ENCODE peak calls at places on chromosomes 7 and 10, in seven cellular contexts. One of them, this sample, is unnamed.

GRCh38 chr7:48992816-48993215 is 68.5 kb downstream of the CDC14C start:
- DNase-seq in astrocyte: peak; percentile 2
- DNase-seq in HCT116: no peak
- DNase-seq in fibroblast of lung: no peak
- DNase-seq in PC-3: no peak
- DNase-seq in DND-41: no peak
- DNase-seq in GM12878: no peak
- DNase-seq in this sample: no peak

GRCh38 chr10:93548376-93549071 is 17.9 kb upstream of the FFAR4 start:
- DNase-seq in astrocyte: no peak
- DNase-seq in HCT116: no peak
- DNase-seq in fibroblast of lung: peak; percentile 6
- DNase-seq in PC-3: peak; percentile 91
- DNase-seq in DND-41: no peak
- DNase-seq in GM12878: no peak
- DNase-seq in this sample: no peak

GRCh38 chr10:47028466-47028865 is 117.2 kb downstream of the PTPN20 start:
- DNase-seq in astrocyte: no peak
- DNase-seq in HCT116: no peak
- DNase-seq in fibroblast of lung: no peak
- DNase-seq in PC-3: no peak
- DNase-seq in DND-41: no peak
- DNase-seq in GM12878: no peak
- DNase-seq in this sample: no peak

GRCh38 chr10:14158575-14158974 is 172.1 kb downstream of the FRMD4A start:
- DNase-seq in astrocyte: no peak
- DNase-seq in HCT116: no peak
- DNase-seq in fibroblast of lung: no peak
- DNase-seq in PC-3: no peak
- DNase-seq in DND-41: no peak
- DNase-seq in GM12878: no peak
- DNase-seq in this sample: no peak

GRCh38 chr10:51918921-51919325 is 219.5 kb upstream of the CSTF2T start:
- DNase-seq in astrocyte: no peak
- DNase-seq in HCT116: no peak
- DNase-seq in fibroblast of lung: no peak
- DNase-seq in PC-3: no peak
- DNase-seq in DND-41: no peak
- DNase-seq in GM12878: no peak
- DNase-seq in this sample: no peak

GRCh38 chr10:80924063-80924952 is 386.6 kb downstream of the SH2D4B start:
- DNase-seq in astrocyte: peak; percentile 5
- DNase-seq in HCT116: peak; percentile 21
- DNase-seq in fibroblast of lung: peak; percentile 37
- DNase-seq in PC-3: peak; percentile 43
- DNase-seq in DND-41: peak; percentile 31
- DNase-seq in GM12878: no peak
- DNase-seq in this sample: peak; percentile 52

GRCh38 chr10:7406712-7407333 is 4.0 kb downstream of the SFMBT2 start:
- DNase-seq in astrocyte: no peak
- DNase-seq in HCT116: no peak
- DNase-seq in fibroblast of lung: peak; percentile 15
- DNase-seq in PC-3: no peak
- DNase-seq in DND-41: peak; percentile 36
- DNase-seq in GM12878: no peak
- DNase-seq in this sample: no peak

GRCh38 chr10:50421026-50421719 is 169.9 kb upstream of the ASAH2 start:
- DNase-seq in astrocyte: no peak
- DNase-seq in HCT116: no peak
- DNase-seq in fibroblast of lung: peak; percentile 38
- DNase-seq in PC-3: peak; percentile 91
- DNase-seq in DND-41: peak; percentile 9
- DNase-seq in GM12878: peak; percentile 72
- DNase-seq in this sample: peak; percentile 55

GRCh38 chr7:45576249-45576929 is 2.2 kb downstream of the ADCY1 start:
- DNase-seq in astrocyte: no peak
- DNase-seq in HCT116: no peak
- DNase-seq in fibroblast of lung: no peak
- DNase-seq in PC-3: no peak
- DNase-seq in DND-41: no peak
- DNase-seq in GM12878: no peak
- DNase-seq in this sample: no peak

GRCh38 chr10:59536151-59536550 is 173.5 kb downstream of the SLC16A9 start:
- DNase-seq in astrocyte: peak; percentile 86
- DNase-seq in HCT116: no peak
- DNase-seq in fibroblast of lung: peak; percentile 95
- DNase-seq in PC-3: peak; percentile 84
- DNase-seq in DND-41: no peak
- DNase-seq in GM12878: no peak
- DNase-seq in this sample: peak; percentile 89

GRCh38 chr10:7311256-7312178 is 99.3 kb downstream of the SFMBT2 start:
- DNase-seq in astrocyte: peak; percentile 84
- DNase-seq in HCT116: no peak
- DNase-seq in fibroblast of lung: no peak
- DNase-seq in PC-3: peak; percentile 89
- DNase-seq in DND-41: no peak
- DNase-seq in GM12878: no peak
- DNase-seq in this sample: no peak

GRCh38 chr7:151442776-151443496 is 3.0 kb upstream of the CRYGN start:
- DNase-seq in astrocyte: no peak
- DNase-seq in HCT116: no peak
- DNase-seq in fibroblast of lung: no peak
- DNase-seq in PC-3: no peak
- DNase-seq in DND-41: no peak
- DNase-seq in GM12878: no peak
- DNase-seq in this sample: no peak

GRCh38 chr7:129607471-129608120 is 3.9 kb upstream of the NRF1 start:
- DNase-seq in astrocyte: no peak
- DNase-seq in HCT116: no peak
- DNase-seq in fibroblast of lung: peak; percentile 29
- DNase-seq in PC-3: peak; percentile 59
- DNase-seq in DND-41: peak; percentile 50
- DNase-seq in GM12878: no peak
- DNase-seq in this sample: peak; percentile 62

GRCh38 chr7:47413526-47414341 is 168.2 kb downstream of the TNS3 start:
- DNase-seq in astrocyte: no peak
- DNase-seq in HCT116: no peak
- DNase-seq in fibroblast of lung: no peak
- DNase-seq in PC-3: no peak
- DNase-seq in DND-41: no peak
- DNase-seq in GM12878: no peak
- DNase-seq in this sample: no peak

GRCh38 chr10:60646966-60647796 is 131.1 kb upstream of the CDK1 start:
- DNase-seq in astrocyte: peak; percentile 33
- DNase-seq in HCT116: peak; percentile 48
- DNase-seq in fibroblast of lung: peak; percentile 79
- DNase-seq in PC-3: peak; percentile 98
- DNase-seq in DND-41: peak; percentile 31
- DNase-seq in GM12878: peak; percentile 17
- DNase-seq in this sample: peak; percentile 73

GRCh38 chr7:131057015-131057518 is 270.6 kb upstream of the MKLN1 start:
- DNase-seq in astrocyte: peak; percentile 92
- DNase-seq in HCT116: no peak
- DNase-seq in fibroblast of lung: peak; percentile 80
- DNase-seq in PC-3: no peak
- DNase-seq in DND-41: peak; percentile 66
- DNase-seq in GM12878: no peak
- DNase-seq in this sample: peak; percentile 41

GRCh38 chr7:69739182-69739581 is 140.9 kb downstream of the AUTS2 start:
- DNase-seq in astrocyte: no peak
- DNase-seq in HCT116: no peak
- DNase-seq in fibroblast of lung: no peak
- DNase-seq in PC-3: no peak
- DNase-seq in DND-41: peak; percentile 56
- DNase-seq in GM12878: peak; percentile 87
- DNase-seq in this sample: no peak

GRCh38 chr10:128493811-128494210 is 367.6 kb upstream of the MKI67 start:
- DNase-seq in astrocyte: no peak
- DNase-seq in HCT116: no peak
- DNase-seq in fibroblast of lung: no peak
- DNase-seq in PC-3: no peak
- DNase-seq in DND-41: no peak
- DNase-seq in GM12878: no peak
- DNase-seq in this sample: no peak

GRCh38 chr7:103573479-103574058 is 127.6 kb upstream of the SLC26A5 start:
- DNase-seq in astrocyte: peak; percentile 12
- DNase-seq in HCT116: peak; percentile 18
- DNase-seq in fibroblast of lung: peak; percentile 65
- DNase-seq in PC-3: peak; percentile 78
- DNase-seq in DND-41: no peak
- DNase-seq in GM12878: no peak
- DNase-seq in this sample: peak; percentile 41

GRCh38 chr10:52128056-52128683 is 185.9 kb upstream of the DKK1 start:
- DNase-seq in astrocyte: no peak
- DNase-seq in HCT116: no peak
- DNase-seq in fibroblast of lung: peak; percentile 3
- DNase-seq in PC-3: no peak
- DNase-seq in DND-41: no peak
- DNase-seq in GM12878: no peak
- DNase-seq in this sample: no peak

GRCh38 chr10:46522295-46523118 is 34.0 kb downstream of the GPRIN2 start:
- DNase-seq in astrocyte: no peak
- DNase-seq in HCT116: no peak
- DNase-seq in fibroblast of lung: no peak
- DNase-seq in PC-3: no peak
- DNase-seq in DND-41: no peak
- DNase-seq in GM12878: no peak
- DNase-seq in this sample: no peak

GRCh38 chr10:96896884-96897589 is 64.9 kb downstream of the LCOR start:
- DNase-seq in astrocyte: peak; percentile 13
- DNase-seq in HCT116: no peak
- DNase-seq in fibroblast of lung: no peak
- DNase-seq in PC-3: no peak
- DNase-seq in DND-41: no peak
- DNase-seq in GM12878: no peak
- DNase-seq in this sample: no peak

GRCh38 chr7:92020636-92021035 is 80.0 kb downstream of the AKAP9 start:
- DNase-seq in astrocyte: peak; percentile 27
- DNase-seq in HCT116: no peak
- DNase-seq in fibroblast of lung: no peak
- DNase-seq in PC-3: peak; percentile 39
- DNase-seq in DND-41: no peak
- DNase-seq in GM12878: no peak
- DNase-seq in this sample: peak; percentile 34

GRCh38 chr7:13099197-13099795 is 411.9 kb downstream of the ARL4A start:
- DNase-seq in astrocyte: peak; percentile 21
- DNase-seq in HCT116: no peak
- DNase-seq in fibroblast of lung: no peak
- DNase-seq in PC-3: peak; percentile 86
- DNase-seq in DND-41: no peak
- DNase-seq in GM12878: no peak
- DNase-seq in this sample: no peak

GRCh38 chr10:51141015-51141414 is 66.7 kb downstream of the PRKG1 start:
- DNase-seq in astrocyte: no peak
- DNase-seq in HCT116: no peak
- DNase-seq in fibroblast of lung: no peak
- DNase-seq in PC-3: no peak
- DNase-seq in DND-41: no peak
- DNase-seq in GM12878: no peak
- DNase-seq in this sample: no peak

GRCh38 chr7:74401137-74401859 is 52.4 kb upstream of the GTF2IRD1 start:
- DNase-seq in astrocyte: no peak
- DNase-seq in HCT116: peak; percentile 28
- DNase-seq in fibroblast of lung: peak; percentile 52
- DNase-seq in PC-3: peak; percentile 78
- DNase-seq in DND-41: peak; percentile 72
- DNase-seq in GM12878: no peak
- DNase-seq in this sample: peak; percentile 65

GRCh38 chr7:130902755-130903357 is 168.8 kb upstream of the KLF14 start:
- DNase-seq in astrocyte: no peak
- DNase-seq in HCT116: no peak
- DNase-seq in fibroblast of lung: no peak
- DNase-seq in PC-3: peak; percentile 20
- DNase-seq in DND-41: no peak
- DNase-seq in GM12878: no peak
- DNase-seq in this sample: no peak

GRCh38 chr7:16776053-16776452 is 22.5 kb downstream of the TSPAN13 start:
- DNase-seq in astrocyte: no peak
- DNase-seq in HCT116: no peak
- DNase-seq in fibroblast of lung: no peak
- DNase-seq in PC-3: no peak
- DNase-seq in DND-41: no peak
- DNase-seq in GM12878: no peak
- DNase-seq in this sample: no peak
- H3K4me1 ChIP-seq in astrocyte: no peaks in the 10 kb centered on the region
- H3K4me1 ChIP-seq in HCT116: no peaks in the 10 kb centered on the region
- H3K4me1 ChIP-seq in fibroblast of lung: no peaks in the 10 kb centered on the region
- H3K4me1 ChIP-seq in PC-3: peaks cover 7% of the 10 kb centered on the region
- H3K4me1 ChIP-seq in DND-41: no peaks in the 10 kb centered on the region
- H3K4me1 ChIP-seq in GM12878: no peaks in the 10 kb centered on the region
- H3K4me1 ChIP-seq in this sample: no peaks in the 10 kb centered on the region

DNA sequence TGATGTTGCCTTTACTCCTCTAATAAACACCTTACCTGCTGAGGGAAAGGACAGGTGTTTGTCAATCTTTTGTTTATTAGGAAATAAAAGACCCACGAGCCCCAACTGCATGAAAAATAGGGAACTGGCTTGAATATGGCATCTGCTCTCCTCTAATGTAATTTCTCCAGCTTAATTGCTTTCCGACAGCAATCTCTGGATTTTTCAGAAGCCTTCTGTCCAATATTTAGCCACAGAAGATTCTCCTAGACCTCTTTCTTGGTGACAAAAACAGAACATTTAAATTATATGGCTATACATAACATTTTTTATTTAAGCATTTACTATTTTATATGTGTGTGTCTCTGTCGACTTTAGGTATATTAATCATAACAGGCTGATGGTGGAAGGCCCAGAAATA is 317.4 kb upstream of the ADARB2 start:
- DNase-seq in astrocyte: no peak
- DNase-seq in HCT116: no peak
- DNase-seq in fibroblast of lung: no peak
- DNase-seq in PC-3: no peak
- DNase-seq in DND-41: no peak
- DNase-seq in GM12878: no peak
- DNase-seq in this sample: no peak
- TF ChIP-seq EZH2 in astrocyte: no peak
- TF ChIP-seq EZH2 in HCT116: no peak
- TF ChIP-seq EZH2 in fibroblast of lung: no peak
- TF ChIP-seq EZH2 in PC-3: no peak
- TF ChIP-seq EZH2 in DND-41: no peak
- TF ChIP-seq EZH2 in GM12878: no peak
- TF ChIP-seq EZH2 in this sample: no peak

DNA sequence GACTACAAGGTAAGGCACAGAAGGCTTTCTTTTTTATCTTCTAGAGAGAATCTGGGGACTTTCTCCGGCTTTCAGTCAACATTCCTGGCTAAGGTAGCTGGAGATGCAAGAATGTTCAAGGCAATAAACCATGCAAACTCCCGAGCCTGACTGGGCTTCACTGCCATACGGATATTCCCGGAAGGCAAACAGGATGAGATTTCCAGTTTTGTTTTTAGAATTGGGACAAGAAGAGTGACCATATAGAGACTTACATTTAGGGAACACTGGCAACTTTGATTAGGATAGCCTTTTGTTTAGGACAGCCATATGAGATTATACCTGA is 269 bp downstream of the CALD1 start:
- DNase-seq in astrocyte: no peak
- DNase-seq in HCT116: no peak
- DNase-seq in fibroblast of lung: no peak
- DNase-seq in PC-3: no peak
- DNase-seq in DND-41: no peak
- DNase-seq in GM12878: no peak
- DNase-seq in this sample: no peak
- H3K9ac ChIP-seq in astrocyte: peak overlapping the region; percentile 99
- H3K9ac ChIP-seq in HCT116: no peak overlapping the region
- H3K9ac ChIP-seq in fibroblast of lung: peak overlapping the region; percentile 77
- H3K9ac ChIP-seq in PC-3: peak overlapping the region; percentile 19
- H3K9ac ChIP-seq in DND-41: no peak overlapping the region
- H3K9ac ChIP-seq in GM12878: no peak overlapping the region
- H3K9ac ChIP-seq in this sample: peak overlapping the region; percentile 91

GRCh38 chr10:88975377-88975720 is 15.2 kb upstream of the FAS start:
- DNase-seq in astrocyte: no peak
- DNase-seq in HCT116: no peak
- DNase-seq in fibroblast of lung: no peak
- DNase-seq in PC-3: peak; percentile 11
- DNase-seq in DND-41: peak; percentile 11
- DNase-seq in GM12878: no peak
- DNase-seq in this sample: peak; percentile 19
- H3K4me1 ChIP-seq in astrocyte: peaks cover 17% of the 10 kb centered on the region
- H3K4me1 ChIP-seq in HCT116: peaks cover 3% of the 10 kb centered on the region
- H3K4me1 ChIP-seq in fibroblast of lung: peaks cover 15% of the 10 kb centered on the region
- H3K4me1 ChIP-seq in PC-3: no peaks in the 10 kb centered on the region
- H3K4me1 ChIP-seq in DND-41: peaks cover 16% of the 10 kb centered on the region
- H3K4me1 ChIP-seq in GM12878: no peaks in the 10 kb centered on the region
- H3K4me1 ChIP-seq in this sample: peaks cover 54% of the 10 kb centered on the region